ENCODE peak calls at places on chromosomes 3 and 15, in four cellular contexts. L is endothelial cell, E is MCF 10A, S is left cardiac atrium. M is an unnamed sample.

GRCh38 chr15:71011503-71012155 is 103.6 kb upstream of the THSD4 start:
- DNase-seq in E (peak; percentile 60), L (peak; percentile 8), S (no peak), M (no peak)

GRCh38 chr15:39124925-39125625 is 455.8 kb upstream of the THBS1 start:
- DNase-seq in L (no peak), E (no peak), S (no peak), M (no peak)

GRCh38 chr3:17808994-17809393 is 66.6 kb upstream of the TBC1D5 start:
- DNase-seq in S (no peak), L (no peak), E (no peak), M (no peak)

GRCh38 chr3:133531981-133532380 is 41.5 kb upstream of the CDV3 start:
- DNase-seq in E (peak; percentile 31), L (no peak), S (no peak), M (no peak)

GRCh38 chr3:98733055-98733777 is 29.9 kb upstream of the ST3GAL6 start:
- DNase-seq in L (peak; percentile 42), E (peak; percentile 14), S (peak; percentile 49), M (peak; percentile 50)

GRCh38 chr3:143885803-143886427 is 37.6 kb upstream of the SLC9A9 start:
- DNase-seq in S (no peak), E (peak; percentile 65), L (peak; percentile 8), M (peak; percentile 18)

GRCh38 chr3:10411598-10412332 is 90.9 kb upstream of the SEC13 start:
- DNase-seq in E (no peak), L (no peak), S (no peak), M (no peak)

GRCh38 chr3:42306499-42306898 is 40.5 kb upstream of the CCK start:
- DNase-seq in L (no peak), E (no peak), S (no peak), M (no peak)

GRCh38 chr3:155202626-155203025 is 90.9 kb downstream of the STRIT1 start:
- DNase-seq in E (peak; percentile 22), L (no peak), S (no peak), M (no peak)

GRCh38 chr15:27669641-27670040 is 429.5 kb downstream of the OCA2 start:
- DNase-seq in E (no peak), L (no peak), S (no peak), M (no peak)